ENCODE peak calls at places on chromosomes 3 and 15, in ten cellular contexts. B is RPMI8226; K is fibroblast of lung; Y is NCI-H1105; N is Ammon's horn; E is GM20000; I is activated naive CD8-positive, alpha-beta T cell treated with anti-CD3 and anti-CD28 coated beads, Interleukin-2, amount 50 U/mL, for 24 hours; V is anterior cingulate cortex; R is endothelial cell; G is stimulated activated naive CD8-positive, alpha-beta T cell treated with anti-CD3 and anti-CD28 coated beads, Interleukin-15, Interleukin-2, amounts not matched to agents 100 U/mL and 50 U/mL, for 24 hours. P is an unnamed sample.

GRCh38 chr3:124800511-124801374 is 70.5 kb downstream of the UMPS start:
- DNase-seq in B (no peak), K (peak), Y (peak), N (no peak), E (no peak), I (no peak), V (peak), R (no peak), G (no peak), P (no peak)

GRCh38 chr15:98711810-98712209 is 63.5 kb downstream of the IGF1R start:
- DNase-seq in B (no peak), K (no peak), Y (no peak), N (no peak), E (no peak), I (no peak), V (no peak), R (no peak), G (no peak), P (no peak)

GRCh38 chr3:126711361-126711760 is 7.3 kb downstream of the CHCHD6 start:
- DNase-seq in B (no peak), K (peak), Y (no peak), N (no peak), E (no peak), I (no peak), V (no peak), R (no peak), G (no peak), P (no peak)

GRCh38 chr3:128573707-128574162 is 76.9 kb downstream of the RPN1 start:
- DNase-seq in B (no peak), K (no peak), Y (no peak), N (no peak), E (no peak), I (peak), V (no peak), R (no peak), G (peak), P (no peak)

GRCh38 chr3:157810924-157811718 is 295.1 kb downstream of the SHOX2 start:
- DNase-seq in B (peak), K (no peak), Y (peak), N (no peak), E (no peak), I (no peak), V (no peak), R (no peak), G (no peak), P (no peak)

GRCh38 chr3:127373701-127374625 is 86.1 kb upstream of the PRR20G start:
- DNase-seq in B (peak), K (no peak), Y (no peak), N (no peak), E (peak), I (peak), V (no peak), R (peak), G (peak), P (no peak)

GRCh38 chr3:148880681-148881080 is 15.6 kb downstream of the CPA3 start:
- DNase-seq in B (peak), K (peak), Y (no peak), N (no peak), E (peak), I (no peak), V (no peak), R (peak), G (no peak), P (peak)

GRCh38 chr15:60894347-60894746 is 334.8 kb downstream of the RORA start:
- DNase-seq in B (no peak), K (no peak), Y (no peak), N (no peak), E (no peak), I (no peak), V (no peak), R (no peak), G (no peak), P (no peak)

GRCh38 chr3:3509665-3510064 is 289.6 kb upstream of the LRRN1 start:
- DNase-seq in B (no peak), K (no peak), Y (no peak), N (peak), E (no peak), I (no peak), V (no peak), R (no peak), G (no peak), P (no peak)

GRCh38 chr3:12613250-12613649 is 50.7 kb downstream of the RAF1 start:
- DNase-seq in B (no peak), K (no peak), Y (no peak), N (no peak), E (no peak), I (no peak), V (no peak), R (no peak), G (peak), P (no peak)

GRCh38 chr3:60913474-60913873 is 337.8 kb downstream of the FHIT start:
- DNase-seq in B (no peak), K (no peak), Y (no peak), N (no peak), E (no peak), I (no peak), V (no peak), R (no peak), G (no peak), P (no peak)

GRCh38 chr15:53513431-53513830 is 246.0 kb downstream of the WDR72 start:
- DNase-seq in B (no peak), K (no peak), Y (no peak), N (no peak), E (no peak), I (no peak), V (no peak), R (no peak), G (no peak), P (no peak)

GRCh38 chr15:73802336-73803105 is 49.4 kb upstream of the INSYN1 start:
- DNase-seq in B (no peak), K (peak), Y (no peak), N (peak), E (no peak), I (no peak), V (peak), R (no peak), G (no peak), P (no peak)

GRCh38 chr3:134250717-134251220 is at the start of gene RYK:
- DNase-seq in B (peak), K (peak), Y (peak), N (peak), E (peak), I (peak), V (peak), R (peak), G (peak), P (no peak)

GRCh38 chr3:155748611-155749365 is 3.9 kb upstream of the PLCH1 start:
- DNase-seq in B (no peak), K (no peak), Y (no peak), N (no peak), E (no peak), I (no peak), V (no peak), R (no peak), G (no peak), P (no peak)

GRCh38 chr15:73944161-73945099 is 18.2 kb downstream of the LOXL1 start:
- DNase-seq in B (no peak), K (no peak), Y (no peak), N (no peak), E (no peak), I (no peak), V (no peak), R (no peak), G (no peak), P (no peak)

GRCh38 chr3:179666436-179667035 is 13.7 kb downstream of the USP13 start:
- DNase-seq in B (no peak), K (peak), Y (peak), N (peak), E (no peak), I (no peak), V (no peak), R (no peak), G (no peak), P (no peak)

GRCh38 chr3:171791695-171792082 is 18.6 kb downstream of the PLD1 start:
- DNase-seq in B (no peak), K (peak), Y (no peak), N (peak), E (no peak), I (no peak), V (no peak), R (peak), G (no peak), P (no peak)

GRCh38 chr3:123330441-123330991 is 118.4 kb downstream of the ADCY5 start:
- DNase-seq in B (peak), K (no peak), Y (no peak), N (no peak), E (no peak), I (no peak), V (no peak), R (no peak), G (no peak), P (no peak)

GRCh38 chr3:192901435-192901834 is 16.2 kb downstream of the MB21D2 start:
- DNase-seq in B (no peak), K (peak), Y (no peak), N (no peak), E (no peak), I (no peak), V (no peak), R (no peak), G (no peak), P (no peak)

GRCh38 chr3:134881305-134881704 is 86.2 kb downstream of the EPHB1 start:
- DNase-seq in B (no peak), K (no peak), Y (no peak), N (no peak), E (no peak), I (no peak), V (no peak), R (no peak), G (no peak), P (no peak)

GRCh38 chr3:9779721-9780450 is 10.1 kb upstream of the CAMK1 start:
- DNase-seq in B (no peak), K (no peak), Y (no peak), N (peak), E (peak), I (peak), V (no peak), R (no peak), G (peak), P (peak)

GRCh38 chr3:173371848-173372487 is 25.6 kb upstream of the NLGN1 start:
- DNase-seq in B (peak), K (peak), Y (no peak), N (peak), E (no peak), I (no peak), V (no peak), R (peak), G (no peak), P (no peak)

P was measured in GM12864.